ENCODE peak calls at places on chromosomes 1 and 21, in five cellular contexts. One of them, this sample, is unnamed.

GRCh38 chr1:67889466-67889865 is 56.2 kb upstream of the GNG12 start:
- DNase-seq in HEK293T: no peak
- DNase-seq in HTR-8/SVneo: no peak
- DNase-seq in NCI-H187: no peak
- DNase-seq in stimulated activated CD8-positive, alpha-beta memory T cell treated with anti-CD3 and anti-CD28 coated beads, Interleukin-2, amount 100 ng/mL, for 48 hours: no peak
- DNase-seq in this sample: no peak

GRCh38 chr1:1157033-1157365 is 16.7 kb upstream of the TTLL10 start:
- DNase-seq in HEK293T: no peak
- DNase-seq in HTR-8/SVneo: no peak
- DNase-seq in NCI-H187: no peak
- DNase-seq in stimulated activated CD8-positive, alpha-beta memory T cell treated with anti-CD3 and anti-CD28 coated beads, Interleukin-2, amount 100 ng/mL, for 48 hours: no peak
- DNase-seq in this sample: no peak

GRCh38 chr21:30629173-30629572 is 5.8 kb upstream of the KRTAP20-2 start:
- DNase-seq in HEK293T: no peak
- DNase-seq in HTR-8/SVneo: no peak
- DNase-seq in NCI-H187: no peak
- DNase-seq in stimulated activated CD8-positive, alpha-beta memory T cell treated with anti-CD3 and anti-CD28 coated beads, Interleukin-2, amount 100 ng/mL, for 48 hours: no peak
- DNase-seq in this sample: no peak

GRCh38 chr1:147073062-147073432 is 99.2 kb downstream of the PRKAB2 start:
- DNase-seq in HEK293T: no peak
- DNase-seq in HTR-8/SVneo: no peak
- DNase-seq in NCI-H187: no peak
- DNase-seq in stimulated activated CD8-positive, alpha-beta memory T cell treated with anti-CD3 and anti-CD28 coated beads, Interleukin-2, amount 100 ng/mL, for 48 hours: no peak
- DNase-seq in this sample: no peak

GRCh38 chr21:42437786-42438185 is 34.1 kb downstream of the UBASH3A start:
- DNase-seq in HEK293T: no peak
- DNase-seq in HTR-8/SVneo: no peak
- DNase-seq in NCI-H187: no peak
- DNase-seq in stimulated activated CD8-positive, alpha-beta memory T cell treated with anti-CD3 and anti-CD28 coated beads, Interleukin-2, amount 100 ng/mL, for 48 hours: no peak
- DNase-seq in this sample: no peak

GRCh38 chr1:22320703-22321344 is 130.8 kb upstream of the ZBTB40 start:
- DNase-seq in HEK293T: no peak
- DNase-seq in HTR-8/SVneo: no peak
- DNase-seq in NCI-H187: no peak
- DNase-seq in stimulated activated CD8-positive, alpha-beta memory T cell treated with anti-CD3 and anti-CD28 coated beads, Interleukin-2, amount 100 ng/mL, for 48 hours: no peak
- DNase-seq in this sample: no peak

GRCh38 chr21:38244885-38245869 is 11.6 kb upstream of the KCNJ15 start:
- DNase-seq in HEK293T: no peak
- DNase-seq in HTR-8/SVneo: peak
- DNase-seq in NCI-H187: no peak
- DNase-seq in stimulated activated CD8-positive, alpha-beta memory T cell treated with anti-CD3 and anti-CD28 coated beads, Interleukin-2, amount 100 ng/mL, for 48 hours: peak
- DNase-seq in this sample: no peak

GRCh38 chr1:159247266-159247665 is 42.6 kb downstream of the ACKR1 start:
- DNase-seq in HEK293T: no peak
- DNase-seq in HTR-8/SVneo: no peak
- DNase-seq in NCI-H187: no peak
- DNase-seq in stimulated activated CD8-positive, alpha-beta memory T cell treated with anti-CD3 and anti-CD28 coated beads, Interleukin-2, amount 100 ng/mL, for 48 hours: no peak
- DNase-seq in this sample: no peak

GRCh38 chr1:225822655-225823403 is 12.9 kb downstream of the EPHX1 start:
- DNase-seq in HEK293T: no peak
- DNase-seq in HTR-8/SVneo: no peak
- DNase-seq in NCI-H187: no peak
- DNase-seq in stimulated activated CD8-positive, alpha-beta memory T cell treated with anti-CD3 and anti-CD28 coated beads, Interleukin-2, amount 100 ng/mL, for 48 hours: no peak
- DNase-seq in this sample: no peak

GRCh38 chr1:924619-925323 is 1.0 kb downstream of the SAMD11 start:
- DNase-seq in HEK293T: peak
- DNase-seq in HTR-8/SVneo: no peak
- DNase-seq in NCI-H187: no peak
- DNase-seq in stimulated activated CD8-positive, alpha-beta memory T cell treated with anti-CD3 and anti-CD28 coated beads, Interleukin-2, amount 100 ng/mL, for 48 hours: no peak
- DNase-seq in this sample: peak

GRCh38 chr1:109530457-109531204 is 9.0 kb upstream of the GPR61 start:
- DNase-seq in HEK293T: no peak
- DNase-seq in HTR-8/SVneo: no peak
- DNase-seq in NCI-H187: peak
- DNase-seq in stimulated activated CD8-positive, alpha-beta memory T cell treated with anti-CD3 and anti-CD28 coated beads, Interleukin-2, amount 100 ng/mL, for 48 hours: no peak
- DNase-seq in this sample: no peak

GRCh38 chr1:33659641-33660040 is 187.2 kb downstream of the ZSCAN20 start:
- DNase-seq in HEK293T: no peak
- DNase-seq in HTR-8/SVneo: no peak
- DNase-seq in NCI-H187: no peak
- DNase-seq in stimulated activated CD8-positive, alpha-beta memory T cell treated with anti-CD3 and anti-CD28 coated beads, Interleukin-2, amount 100 ng/mL, for 48 hours: no peak
- DNase-seq in this sample: no peak

GRCh38 chr1:212962509-212962908 is 12.2 kb downstream of the VASH2 start:
- DNase-seq in HEK293T: no peak
- DNase-seq in HTR-8/SVneo: no peak
- DNase-seq in NCI-H187: no peak
- DNase-seq in stimulated activated CD8-positive, alpha-beta memory T cell treated with anti-CD3 and anti-CD28 coated beads, Interleukin-2, amount 100 ng/mL, for 48 hours: no peak
- DNase-seq in this sample: no peak

GRCh38 chr1:114173704-114174103 is 20.0 kb upstream of the SYT6 start:
- DNase-seq in HEK293T: no peak
- DNase-seq in HTR-8/SVneo: no peak
- DNase-seq in NCI-H187: peak
- DNase-seq in stimulated activated CD8-positive, alpha-beta memory T cell treated with anti-CD3 and anti-CD28 coated beads, Interleukin-2, amount 100 ng/mL, for 48 hours: no peak
- DNase-seq in this sample: no peak

GRCh38 chr21:46161180-46161799 is 5.9 kb upstream of the FTCD start:
- DNase-seq in HEK293T: no peak
- DNase-seq in HTR-8/SVneo: no peak
- DNase-seq in NCI-H187: no peak
- DNase-seq in stimulated activated CD8-positive, alpha-beta memory T cell treated with anti-CD3 and anti-CD28 coated beads, Interleukin-2, amount 100 ng/mL, for 48 hours: no peak
- DNase-seq in this sample: no peak

GRCh38 chr21:36845790-36846189 is 120.7 kb downstream of the HLCS start:
- DNase-seq in HEK293T: no peak
- DNase-seq in HTR-8/SVneo: no peak
- DNase-seq in NCI-H187: no peak
- DNase-seq in stimulated activated CD8-positive, alpha-beta memory T cell treated with anti-CD3 and anti-CD28 coated beads, Interleukin-2, amount 100 ng/mL, for 48 hours: no peak
- DNase-seq in this sample: no peak

GRCh38 chr1:224866940-224867339 is 62.5 kb upstream of the DNAH14 start:
- DNase-seq in HEK293T: no peak
- DNase-seq in HTR-8/SVneo: no peak
- DNase-seq in NCI-H187: no peak
- DNase-seq in stimulated activated CD8-positive, alpha-beta memory T cell treated with anti-CD3 and anti-CD28 coated beads, Interleukin-2, amount 100 ng/mL, for 48 hours: no peak
- DNase-seq in this sample: no peak

GRCh38 chr1:215263636-215264035 is 181.1 kb downstream of the KCNK2 start:
- DNase-seq in HEK293T: no peak
- DNase-seq in HTR-8/SVneo: no peak
- DNase-seq in NCI-H187: no peak
- DNase-seq in stimulated activated CD8-positive, alpha-beta memory T cell treated with anti-CD3 and anti-CD28 coated beads, Interleukin-2, amount 100 ng/mL, for 48 hours: no peak
- DNase-seq in this sample: no peak

GRCh38 chr1:63004868-63005267 is 220.9 kb downstream of the ATG4C start:
- DNase-seq in HEK293T: peak
- DNase-seq in HTR-8/SVneo: peak
- DNase-seq in NCI-H187: no peak
- DNase-seq in stimulated activated CD8-positive, alpha-beta memory T cell treated with anti-CD3 and anti-CD28 coated beads, Interleukin-2, amount 100 ng/mL, for 48 hours: no peak
- DNase-seq in this sample: no peak

GRCh38 chr1:35261412-35262120 is 6.9 kb upstream of the ZMYM4 start:
- DNase-seq in HEK293T: no peak
- DNase-seq in HTR-8/SVneo: no peak
- DNase-seq in NCI-H187: no peak
- DNase-seq in stimulated activated CD8-positive, alpha-beta memory T cell treated with anti-CD3 and anti-CD28 coated beads, Interleukin-2, amount 100 ng/mL, for 48 hours: no peak
- DNase-seq in this sample: no peak

GRCh38 chr1:185567006-185567405 is 167.2 kb upstream of the HMCN1 start:
- DNase-seq in HEK293T: no peak
- DNase-seq in HTR-8/SVneo: peak
- DNase-seq in NCI-H187: peak
- DNase-seq in stimulated activated CD8-positive, alpha-beta memory T cell treated with anti-CD3 and anti-CD28 coated beads, Interleukin-2, amount 100 ng/mL, for 48 hours: no peak
- DNase-seq in this sample: peak

GRCh38 chr21:41953831-41954653 is at the start of gene C2CD2:
- DNase-seq in HEK293T: no peak
- DNase-seq in HTR-8/SVneo: peak
- DNase-seq in NCI-H187: peak
- DNase-seq in stimulated activated CD8-positive, alpha-beta memory T cell treated with anti-CD3 and anti-CD28 coated beads, Interleukin-2, amount 100 ng/mL, for 48 hours: peak
- DNase-seq in this sample: peak

This sample was measured in LoVo.